ENCODE peak calls at places on chromosome 14, in seven cellular contexts. J, M, F, R, V, S and W are unnamed samples.

GRCh38 chr14:29521526-29522137 is 406.0 kb downstream of the PRKD1 start:
- DNase-seq in J (no peak), M (peak; percentile 62), F (peak; percentile 7), R (peak; percentile 51), V (no peak), S (peak; percentile 76), W (peak; percentile 3)

GRCh38 chr14:60845523-60845922 is 111.0 kb downstream of the MNAT1 start:
- DNase-seq in J (no peak), M (no peak), F (no peak), R (no peak), V (peak; percentile 31), S (no peak), W (peak; percentile 67)

GRCh38 chr14:27006520-27006919 is 408.7 kb upstream of the NOVA1 start:
- DNase-seq in J (no peak), M (no peak), F (no peak), R (no peak), V (no peak), S (no peak), W (no peak)

GRCh38 chr14:103087343-103087835 is 3.4 kb downstream of the LBHD2 start:
- DNase-seq in J (no peak), M (peak; percentile 78), F (no peak), R (no peak), V (no peak), S (peak; percentile 53), W (no peak)

GRCh38 chr14:23728791-23729190 is 92.6 kb downstream of the DHRS2 start:
- DNase-seq in J (no peak), M (no peak), F (no peak), R (no peak), V (no peak), S (no peak), W (no peak)

GRCh38 chr14:23120405-23121251 is 1.6 kb upstream of the CEBPE start:
- DNase-seq in J (peak; percentile 73), M (peak; percentile 95), F (peak; percentile 95), R (peak; percentile 92), V (peak; percentile 71), S (peak; percentile 95), W (peak; percentile 91)

GRCh38 chr14:92922155-92922735 is 705 bp upstream of the CHGA start:
- DNase-seq in J (no peak), M (no peak), F (no peak), R (no peak), V (no peak), S (no peak), W (peak; percentile 40)

GRCh38 chr14:41285193-41285748 is 321.4 kb upstream of the LRFN5 start:
- DNase-seq in J (no peak), M (peak; percentile 60), F (peak; percentile 77), R (peak; percentile 76), V (peak; percentile 50), S (peak; percentile 66), W (peak; percentile 12)

GRCh38 chr14:93042968-93043940 is 72.5 kb downstream of the ITPK1 start:
- DNase-seq in J (peak; percentile 89), M (no peak), F (peak; percentile 90), R (peak; percentile 98), V (no peak), S (no peak), W (no peak)

GRCh38 chr14:54651649-54652048 is 84.7 kb downstream of the SAMD4A start:
- DNase-seq in J (no peak), M (no peak), F (no peak), R (peak; percentile 55), V (no peak), S (no peak), W (no peak)

GRCh38 chr14:96130391-96130790 is 74.2 kb upstream of the BDKRB2 start:
- DNase-seq in J (no peak), M (no peak), F (no peak), R (no peak), V (no peak), S (no peak), W (no peak)

GRCh38 chr14:23306412-23307145 is at the start of gene BCL2L2:
- DNase-seq in J (peak; percentile 76), M (peak; percentile 96), F (peak; percentile 96), R (peak; percentile 87), V (no peak), S (peak; percentile 97), W (peak; percentile 74)

GRCh38 chr14:65915125-65915524 is 502.6 kb downstream of the FUT8 start:
- DNase-seq in J (no peak), M (no peak), F (no peak), R (no peak), V (no peak), S (no peak), W (no peak)

GRCh38 chr14:84806627-84807026 is 723.3 kb upstream of the FLRT2 start:
- DNase-seq in J (no peak), M (no peak), F (no peak), R (peak; percentile 32), V (no peak), S (no peak), W (no peak)

GRCh38 chr14:81137316-81137715 is 83.4 kb downstream of the GTF2A1 start:
- DNase-seq in J (no peak), M (no peak), F (no peak), R (peak; percentile 64), V (no peak), S (no peak), W (no peak)

DNA sequence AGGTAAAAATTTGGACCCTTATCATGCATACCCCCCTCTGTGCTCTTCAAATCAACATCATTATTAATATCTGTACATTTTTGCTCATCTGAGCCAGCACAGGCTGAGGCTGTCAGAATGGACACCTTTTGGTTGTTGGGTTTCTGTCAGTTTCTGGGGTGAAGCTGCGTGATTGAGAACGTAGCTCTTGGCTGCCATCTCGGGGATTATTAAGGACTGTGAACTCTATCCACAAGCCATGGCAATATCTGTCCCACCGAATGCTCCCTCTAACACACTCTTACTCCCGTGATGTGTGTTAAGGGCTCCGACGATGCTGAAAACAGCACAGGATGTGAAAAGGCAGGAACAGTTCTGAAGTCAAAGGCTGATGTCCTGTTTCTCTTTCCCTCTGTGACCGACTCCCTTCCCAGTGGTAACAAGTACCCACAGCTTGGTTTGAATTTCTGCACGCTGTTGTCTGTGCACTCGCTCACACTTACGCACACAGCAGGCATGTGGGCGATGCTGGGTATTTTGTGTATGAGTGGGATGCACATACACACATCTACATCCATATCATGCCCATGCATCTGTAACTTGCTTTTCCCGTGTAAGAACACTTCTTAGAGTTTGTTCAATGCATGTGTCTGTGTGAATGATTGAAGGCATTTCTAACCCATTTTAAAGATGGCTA is 405.6 kb downstream of the TMEM121 start:
- DNase-seq in J (no peak), M (no peak), F (no peak), R (peak; percentile 11), V (no peak), S (no peak), W (no peak)
- TF ChIP-seq EZH2phosphoT487 in J (no peak), M (no peak), F (no peak), R (no peak), V (no peak), S (no peak), W (no peak)

DNA sequence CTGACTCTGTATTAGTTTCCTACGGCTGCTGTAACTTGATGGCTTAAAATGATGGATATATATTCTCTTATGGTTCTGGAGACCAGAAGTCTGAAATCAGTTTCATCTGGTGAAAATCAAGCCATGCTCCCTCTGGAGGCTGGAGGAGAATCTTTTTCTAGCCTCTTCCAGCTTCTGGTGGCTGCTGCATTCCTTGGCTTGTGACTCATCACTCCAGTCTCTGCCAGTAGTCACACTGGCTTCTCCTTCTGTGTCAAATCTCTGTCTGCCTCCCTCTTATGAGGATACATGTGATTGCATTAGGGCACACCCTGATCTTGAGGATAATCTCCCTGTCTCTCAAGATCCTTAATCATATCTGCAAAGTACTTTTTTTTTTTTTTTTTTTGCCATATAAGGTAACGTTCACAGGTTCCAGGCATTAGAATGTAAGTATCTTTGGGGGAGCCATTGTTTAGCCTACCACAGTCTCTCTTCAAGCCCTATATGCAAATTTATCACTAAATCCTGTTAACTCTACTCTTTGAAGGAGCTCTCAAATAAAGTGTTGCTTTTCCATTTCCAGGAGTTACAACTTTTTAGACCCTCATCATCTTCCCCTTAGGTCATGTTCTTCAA is 17.8 kb downstream of the DNAL1 start:
- DNase-seq in J (peak; percentile 85), M (peak; percentile 15), F (peak; percentile 68), R (peak; percentile 95), V (no peak), S (peak; percentile 83), W (no peak)
- TF ChIP-seq CTCF in J (peak; percentile 65), M (no peak), F (peak; percentile 22), R (peak; percentile 72), V (no peak), S (peak; percentile 57), W (peak; percentile 12)

DNA sequence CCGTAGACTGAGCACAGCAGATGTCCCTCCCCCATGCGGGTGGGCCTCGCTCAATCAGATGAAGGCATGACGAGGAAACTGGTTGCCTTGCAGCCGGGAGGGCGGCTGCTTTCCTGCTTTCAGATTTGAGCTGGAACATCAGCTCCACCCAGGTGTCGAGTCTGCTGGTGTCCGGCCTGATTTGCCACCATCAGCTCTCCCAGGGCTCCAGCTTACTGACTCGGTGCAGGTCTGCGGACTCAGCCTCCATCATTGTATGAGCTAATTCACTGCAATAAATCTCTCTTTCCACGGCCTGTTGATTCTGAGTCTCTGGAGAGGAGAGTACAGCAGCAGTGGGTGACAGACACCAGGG is 156.2 kb downstream of the KIF26A start:
- DNase-seq in J (no peak), M (no peak), F (no peak), R (no peak), V (no peak), S (no peak), W (no peak)
- TF ChIP-seq EZH2phosphoT487 in J (no peak), M (no peak), F (no peak), R (no peak), V (no peak), S (no peak), W (no peak)

GRCh38 chr14:55840821-55841220 is 260.8 kb downstream of the KTN1 start:
- DNase-seq in J (no peak), M (no peak), F (no peak), R (no peak), V (no peak), S (no peak), W (no peak)

GRCh38 chr14:55845963-55846851 is 266.2 kb downstream of the KTN1 start:
- DNase-seq in J (no peak), M (no peak), F (no peak), R (no peak), V (no peak), S (no peak), W (no peak)

GRCh38 chr14:55841625-55842024 is 261.6 kb downstream of the KTN1 start:
- DNase-seq in J (no peak), M (no peak), F (no peak), R (no peak), V (no peak), S (no peak), W (no peak)

GRCh38 chr14:55846852-55847471 is 267.0 kb downstream of the KTN1 start:
- DNase-seq in J (no peak), M (no peak), F (no peak), R (peak; percentile 55), V (no peak), S (no peak), W (no peak)

DNA sequence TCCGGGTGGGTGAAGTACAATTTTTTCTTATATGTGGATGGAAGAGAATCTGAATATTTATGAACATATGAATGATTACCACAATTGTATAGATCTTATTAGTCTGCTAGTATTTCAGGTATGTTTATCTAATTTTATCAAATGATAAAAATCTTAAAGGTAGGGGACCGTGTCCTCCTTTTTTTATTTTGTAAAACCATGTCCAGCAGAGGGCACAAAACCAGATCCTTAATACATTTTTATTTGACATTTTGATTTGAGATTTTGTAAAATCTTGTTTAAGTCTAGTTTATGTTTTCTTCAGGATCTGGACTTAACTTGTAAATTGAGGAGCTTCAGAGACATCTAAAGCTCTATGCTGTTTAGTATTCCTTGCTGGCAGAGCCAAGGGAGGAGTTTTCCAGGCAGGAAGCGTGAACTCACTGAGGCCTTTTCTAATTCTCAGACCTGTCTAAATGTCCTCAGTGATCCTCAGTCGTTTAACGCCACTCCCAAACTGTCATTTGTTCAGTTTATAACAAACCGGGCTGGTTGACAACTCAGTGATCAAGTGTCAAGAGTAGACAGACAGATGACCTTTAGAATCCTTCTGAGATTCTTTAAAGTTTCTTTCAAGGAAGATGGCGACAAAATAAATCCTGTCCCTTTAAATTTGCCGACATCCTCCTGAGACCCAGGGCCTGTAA is 263.9 kb downstream of the KTN1 start:
- DNase-seq in J (no peak), M (no peak), F (no peak), R (peak; percentile 57), V (no peak), S (no peak), W (no peak)
- TF ChIP-seq CTCF in J (peak; percentile 50), M (peak; percentile 36), F (peak; percentile 35), R (peak; percentile 90), V (no peak), S (no peak), W (peak; percentile 63)